ENCODE peak calls at places on chromosomes 7 and 10, in seven cellular contexts. E is activated T-cell treated with anti-CD3 and anti-CD28 coated beads, Interleukin-2, amount 50 U/mL, for 72 hours; K is AG08395; R is RWPE2; P is IMR-90; V is A549; F is activated naive CD4-positive, alpha-beta T cell treated with anti-CD3 and anti-CD28 coated beads, Interleukin-2, amount 50 U/mL, for 72 hours. U is an unnamed sample.

GRCh38 chr7:130441408-130441854 is 615 bp upstream of the CEP41 start:
- DNase-seq in E (no peak), K (peak), P (peak), R (no peak), V (peak), F (no peak), U (peak)

GRCh38 chr7:20598479-20599419 is 16.7 kb upstream of the ABCB5 start:
- DNase-seq in V (peak), K (peak), P (peak), E (no peak), R (no peak), F (no peak), U (peak)

GRCh38 chr10:62166331-62167154 is 102.1 kb downstream of the RTKN2 start:
- DNase-seq in K (peak), F (no peak), E (no peak), P (peak), R (no peak), V (peak), U (no peak)

GRCh38 chr7:4297165-4297842 is 384.8 kb upstream of the FOXK1 start:
- DNase-seq in K (no peak), E (no peak), R (no peak), P (no peak), F (no peak), V (no peak), U (no peak)

GRCh38 chr10:97462309-97462708 is 16.3 kb downstream of the ZDHHC16 start:
- DNase-seq in V (no peak), K (no peak), P (no peak), R (no peak), F (no peak), E (no peak), U (no peak)

GRCh38 chr10:68231916-68232315 is at the start of gene ATOH7:
- DNase-seq in E (no peak), R (no peak), P (peak), K (no peak), F (no peak), V (no peak), U (peak)

GRCh38 chr10:79487296-79488194 is 24.8 kb upstream of the EIF5AL1 start:
- DNase-seq in P (peak), R (no peak), F (no peak), E (peak), K (peak), V (peak), U (peak)

GRCh38 chr10:48792121-48792520 is 107.4 kb downstream of the WDFY4 start:
- DNase-seq in V (no peak), F (no peak), P (no peak), K (peak), E (no peak), R (no peak), U (no peak)

GRCh38 chr7:42734568-42734967 is 177.3 kb downstream of the C7orf25 start:
- DNase-seq in F (no peak), R (no peak), E (no peak), K (no peak), P (peak), V (no peak), U (no peak)

GRCh38 chr10:12605580-12606405 is 256.4 kb downstream of the CAMK1D start:
- DNase-seq in E (peak), K (peak), F (peak), V (peak), P (peak), R (no peak), U (no peak)

GRCh38 chr10:20256969-20257368 is 440.7 kb downstream of the PLXDC2 start:
- DNase-seq in E (no peak), K (no peak), R (no peak), V (no peak), P (no peak), F (no peak), U (peak)

GRCh38 chr7:56009695-56010094 is 41.5 kb downstream of the PSPH start:
- DNase-seq in K (no peak), F (no peak), R (peak), P (no peak), V (no peak), E (no peak), U (no peak)

GRCh38 chr10:11993834-11994468 is 48.7 kb downstream of the UPF2 start:
- DNase-seq in V (no peak), K (no peak), R (no peak), F (no peak), P (no peak), E (no peak), U (no peak)

GRCh38 chr10:86031-86430 is 36.9 kb upstream of the TUBB8 start:
- DNase-seq in R (no peak), F (no peak), K (no peak), P (no peak), E (no peak), V (no peak), U (no peak)

GRCh38 chr10:11697718-11698527 is 44.3 kb upstream of the ECHDC3 start:
- DNase-seq in P (no peak), K (no peak), E (peak), R (no peak), V (no peak), F (no peak), U (no peak)

GRCh38 chr10:86349474-86349873 is 17.1 kb downstream of the GRID1 start:
- DNase-seq in R (peak), K (no peak), F (no peak), E (no peak), P (no peak), V (peak), U (peak)

GRCh38 chr10:49050338-49050737 is 65.0 kb downstream of the VSTM4 start:
- DNase-seq in V (no peak), E (no peak), K (no peak), P (peak), F (no peak), R (no peak), U (no peak)

GRCh38 chr10:119686465-119687191 is 35.4 kb downstream of the BAG3 start:
- DNase-seq in K (peak), E (peak), P (peak), F (peak), R (peak), V (peak), U (peak)

U was measured in GM23338.